ENCODE peak calls at places on chromosomes 2 and 18, in six cellular contexts. N is neuronal stem cell, G is H1, O is H9, V is trophoblast cell, C is mesenchymal stem cell. Z is an unnamed sample.
A peak's percentile ranks its signal among the peaks of the same experiment; 100 is the strongest.

GRCh38 chr18:27762054-27762453 is 414.9 kb downstream of the CDH2 start:
- DNase-seq in N (no peak), G (no peak), O (no peak), V (no peak), C (no peak), Z (no peak)

GRCh38 chr2:233168919-233169318 is 82.6 kb upstream of the ATG16L1 start:
- DNase-seq in N (no peak), G (no peak), O (no peak), V (no peak), C (no peak), Z (no peak)

GRCh38 chr2:50111067-50111466 is 920.9 kb downstream of the NRXN1 start:
- DNase-seq in N (no peak), G (no peak), O (no peak), V (no peak), C (no peak), Z (no peak)

GRCh38 chr2:17969661-17970060 is 91.2 kb downstream of the KCNS3 start:
- DNase-seq in N (no peak), G (no peak), O (no peak), V (no peak), C (no peak), Z (peak; percentile 71)

GRCh38 chr2:165898381-165898780 is 55.2 kb downstream of the TTC21B start:
- DNase-seq in N (no peak), G (no peak), O (no peak), V (peak; percentile 28), C (peak; percentile 33), Z (peak; percentile 28)

GRCh38 chr18:36711813-36712444 is 116.9 kb downstream of the TPGS2 start:
- DNase-seq in N (no peak), G (no peak), O (no peak), V (no peak), C (peak; percentile 10), Z (peak; percentile 94)

GRCh38 chr2:101766871-101767739 is 69.6 kb downstream of the MAP4K4 start:
- DNase-seq in N (peak; percentile 81), G (no peak), O (no peak), V (peak; percentile 53), C (peak; percentile 90), Z (peak; percentile 93)

GRCh38 chr2:122233372-122233771 is 477.9 kb downstream of the TSN start:
- DNase-seq in N (no peak), G (no peak), O (no peak), V (no peak), C (no peak), Z (no peak)

GRCh38 chr2:216083464-216084279 is 2.0 kb downstream of the TMEM169 start:
- DNase-seq in N (peak; percentile 88), G (no peak), O (peak; percentile 50), V (no peak), C (peak; percentile 78), Z (peak; percentile 83)

GRCh38 chr2:55311444-55311870 is 42.4 kb upstream of the MTIF2 start:
- DNase-seq in N (no peak), G (no peak), O (no peak), V (no peak), C (peak; percentile 69), Z (peak; percentile 56)

GRCh38 chr2:9375857-9376428 is 47.4 kb downstream of the ITGB1BP1 start:
- DNase-seq in N (no peak), G (no peak), O (no peak), V (no peak), C (no peak), Z (no peak)

GRCh38 chr2:68662466-68662865 is 19.1 kb downstream of the PROKR1 start:
- DNase-seq in N (no peak), G (no peak), O (no peak), V (no peak), C (no peak), Z (no peak)

GRCh38 chr18:58288922-58289797 is 245.1 kb downstream of the NEDD4L start:
- DNase-seq in N (no peak), G (no peak), O (no peak), V (peak; percentile 19), C (peak; percentile 84), Z (peak; percentile 65)

GRCh38 chr2:104938226-104938941 is 84.5 kb downstream of the POU3F3 start:
- DNase-seq in N (no peak), G (no peak), O (no peak), V (no peak), C (no peak), Z (no peak)

GRCh38 chr18:39962546-39962945 is 1992.5 kb upstream of the PIK3C3 start:
- DNase-seq in N (no peak), G (no peak), O (no peak), V (no peak), C (no peak), Z (no peak)

GRCh38 chr2:207766697-207767460 is 2.8 kb downstream of the FZD5 start:
- DNase-seq in N (no peak), G (no peak), O (peak; percentile 80), V (peak; percentile 54), C (no peak), Z (no peak)

GRCh38 chr2:207768168-207768890 is 1.4 kb downstream of the FZD5 start:
- DNase-seq in N (peak; percentile 44), G (no peak), O (peak; percentile 42), V (peak; percentile 58), C (peak; percentile 65), Z (no peak)

GRCh38 chr2:207768891-207769596 is 662 bp downstream of the FZD5 start:
- DNase-seq in N (peak; percentile 45), G (no peak), O (no peak), V (no peak), C (peak; percentile 49), Z (no peak)

GRCh38 chr2:207765960-207766582 is 3.6 kb downstream of the FZD5 start:
- DNase-seq in N (peak; percentile 35), G (no peak), O (peak; percentile 52), V (no peak), C (peak; percentile 8), Z (no peak)

DNA sequence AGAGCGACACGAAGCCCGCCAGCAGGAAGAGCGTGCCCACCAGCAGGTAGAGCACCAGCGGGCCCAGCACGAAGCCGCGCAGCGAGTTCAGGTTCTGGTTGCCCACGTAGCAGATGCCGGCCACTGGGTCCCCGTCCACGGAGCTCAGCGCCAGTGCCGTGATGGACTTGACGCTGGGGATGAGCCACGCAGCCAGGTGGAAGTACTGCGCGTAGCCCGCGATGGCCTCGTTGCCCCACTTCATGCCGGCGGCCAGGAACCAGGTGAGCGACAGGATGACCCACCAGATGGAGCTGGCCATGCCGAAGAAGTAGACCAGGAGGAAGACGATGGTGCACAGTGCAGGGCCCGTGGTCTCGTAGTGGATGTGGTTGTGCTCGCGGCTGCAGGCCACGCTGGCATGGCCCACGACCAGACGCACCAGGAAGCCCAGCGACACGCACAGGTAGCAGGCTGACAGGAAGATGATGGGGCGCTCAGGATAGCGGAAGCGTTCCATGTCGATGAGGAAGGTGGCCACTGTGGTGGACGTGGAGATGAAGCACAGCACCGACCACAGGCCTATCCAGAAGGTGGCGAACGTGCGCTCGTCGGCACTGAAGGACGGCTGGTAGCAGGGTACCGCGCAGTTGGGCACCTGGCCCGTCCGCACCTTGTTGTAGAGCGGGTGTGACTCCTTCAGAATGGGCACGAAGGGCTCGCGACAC is 2.1 kb downstream of the FZD5 start:
- DNase-seq in N (peak; percentile 62), G (no peak), O (peak; percentile 71), V (no peak), C (peak; percentile 29), Z (no peak)
- H2AFZ ChIP-seq in N (no peak overlapping the region), G (no peak overlapping the region), O (no peak overlapping the region), V (peak overlapping the region; percentile 7), C (no peak overlapping the region), Z (peak overlapping the region; percentile 94)

GRCh38 chr18:23810396-23810795 is 121.1 kb downstream of the LAMA3 start:
- DNase-seq in N (no peak), G (no peak), O (no peak), V (no peak), C (no peak), Z (no peak)

GRCh38 chr18:23814977-23815614 is 125.8 kb downstream of the LAMA3 start:
- DNase-seq in N (no peak), G (no peak), O (no peak), V (no peak), C (no peak), Z (no peak)

GRCh38 chr18:23812566-23813440 is 123.5 kb downstream of the LAMA3 start:
- DNase-seq in N (peak; percentile 8), G (no peak), O (no peak), V (no peak), C (peak; percentile 45), Z (peak; percentile 19)

GRCh38 chr18:23809411-23809810 is 120.2 kb downstream of the LAMA3 start:
- DNase-seq in N (no peak), G (no peak), O (no peak), V (no peak), C (no peak), Z (no peak)

DNA sequence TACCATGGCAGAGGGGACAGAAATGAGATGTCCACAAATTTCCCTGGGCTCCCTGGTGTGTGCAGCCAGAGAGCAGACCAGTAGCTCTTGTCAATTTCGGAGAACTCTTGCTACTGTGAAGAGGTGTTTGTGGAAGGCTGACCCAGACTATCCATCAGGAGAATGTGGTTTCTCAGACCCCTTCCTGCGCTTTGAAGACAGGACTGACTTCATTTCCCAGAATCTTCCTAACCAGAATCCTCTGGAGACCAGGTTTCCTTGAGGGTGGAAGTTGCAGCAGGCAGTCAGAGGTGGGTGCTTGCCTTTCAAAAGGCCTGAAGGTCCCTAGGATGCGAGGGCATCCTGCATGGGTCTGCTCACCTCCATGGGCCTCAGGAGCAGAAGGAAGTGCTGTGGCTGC is 121.9 kb downstream of the LAMA3 start:
- DNase-seq in N (no peak), G (no peak), O (no peak), V (peak; percentile 56), C (no peak), Z (no peak)
- H4K91ac ChIP-seq in N (no peak overlapping the region), G (no peak overlapping the region), O (no peak overlapping the region), V (no peak overlapping the region), C (no peak overlapping the region), Z (no peak overlapping the region)

DNA sequence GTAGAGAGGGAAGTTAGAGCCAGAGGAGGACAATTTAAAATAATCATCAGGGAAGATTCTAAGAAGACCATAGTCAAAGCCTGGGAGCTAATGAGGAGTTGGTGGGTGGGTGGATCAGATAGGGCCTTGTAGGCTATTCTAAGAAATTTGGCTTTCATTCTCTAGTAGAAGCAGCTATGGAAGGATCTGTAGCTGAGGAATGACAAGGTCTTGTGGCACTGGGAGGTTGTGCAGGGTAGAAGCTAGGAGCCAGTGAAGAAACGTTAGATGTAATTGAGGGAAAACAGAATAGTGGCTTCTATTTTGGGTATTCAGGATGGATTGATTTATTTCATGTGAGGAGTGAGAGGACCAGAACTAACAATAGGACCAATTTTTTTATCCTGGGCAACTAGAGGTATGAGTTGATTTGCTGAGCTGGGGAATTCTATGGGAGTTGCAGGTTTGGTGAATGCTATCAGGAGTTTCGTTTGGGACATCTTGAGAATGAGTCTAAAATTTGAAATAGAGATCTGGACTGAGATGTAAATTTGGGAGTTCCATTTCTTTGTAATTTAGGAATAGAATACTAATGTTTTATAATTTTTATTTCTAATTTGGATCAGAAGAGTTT is 371.9 kb downstream of the PARD3B start:
- DNase-seq in N (no peak), G (no peak), O (no peak), V (no peak), C (no peak), Z (no peak)
- H2AFZ ChIP-seq in N (no peak overlapping the region), G (no peak overlapping the region), O (no peak overlapping the region), V (no peak overlapping the region), C (no peak overlapping the region), Z (no peak overlapping the region)

GRCh38 chr2:76808776-76809175 is 713.4 kb downstream of the LRRTM4 start:
- DNase-seq in N (no peak), G (no peak), O (no peak), V (peak; percentile 40), C (peak; percentile 9), Z (no peak)

DNA sequence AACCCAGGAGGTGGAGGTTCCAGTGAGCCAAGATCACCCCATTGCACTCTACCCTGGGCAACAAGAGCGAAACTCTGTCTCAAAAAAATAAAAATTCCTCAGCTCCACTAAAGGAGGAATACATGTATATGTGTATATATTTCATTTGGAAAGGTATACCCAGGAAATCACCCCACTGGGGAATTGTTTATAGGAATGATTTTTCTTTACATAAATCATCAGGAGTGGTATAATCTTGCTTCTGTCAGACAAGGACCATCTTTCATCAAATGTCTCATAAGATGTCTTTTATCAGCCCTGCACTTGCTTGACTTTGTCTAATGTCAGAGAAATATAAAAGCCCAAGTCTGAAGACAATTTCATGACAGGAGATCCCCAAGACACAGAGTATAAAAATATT is 709.1 kb downstream of the LRRTM4 start:
- DNase-seq in N (no peak), G (no peak), O (no peak), V (no peak), C (no peak), Z (no peak)
- H4K91ac ChIP-seq in N (no peak overlapping the region), G (no peak overlapping the region), O (no peak overlapping the region), V (no peak overlapping the region), C (no peak overlapping the region), Z (no peak overlapping the region)

Z was measured in IMR-90.